ENCODE peak calls at places on chromosomes 4 and X, in nine cellular contexts. E is heart right ventricle; X is NCI-H146; U is substantia nigra; A is astrocyte of the spinal cord; I is PC-3; Y is CD4-positive, alpha-beta T cell; O is amniotic stem cell; G is GDM1. R is an unnamed sample.

GRCh38 chr4:14225683-14226207 is 598.2 kb upstream of the BOD1L1 start:
- DNase-seq in E (no peak), X (peak), U (no peak), A (no peak), I (peak), Y (no peak), O (no peak), G (no peak), R (no peak)

GRCh38 chr4:8090312-8090711 is 68.3 kb downstream of the ABLIM2 start:
- DNase-seq in E (no peak), X (no peak), U (no peak), A (peak), I (peak), Y (no peak), O (no peak), G (no peak), R (peak)

GRCh38 chrX:110277609-110278008 is 40.3 kb downstream of the AMMECR1 start:
- DNase-seq in E (no peak), X (no peak), U (no peak), A (no peak), I (peak), Y (no peak), O (no peak), G (no peak), R (no peak)

GRCh38 chrX:46812445-46812844 is 24.4 kb upstream of the RP2 start:
- DNase-seq in E (no peak), X (peak), U (no peak), A (no peak), I (peak), Y (no peak), O (no peak), G (no peak), R (no peak)

GRCh38 chr4:15327311-15328298 is 100.2 kb upstream of the C1QTNF7 start:
- DNase-seq in E (no peak), X (no peak), U (no peak), A (peak), I (no peak), Y (no peak), O (peak), G (no peak), R (no peak)

GRCh38 chr4:85280963-85281362 is 194.0 kb upstream of the ARHGAP24 start:
- DNase-seq in E (no peak), X (no peak), U (no peak), A (no peak), I (no peak), Y (no peak), O (no peak), G (no peak), R (no peak)

GRCh38 chr4:145865274-145865941 is 73.2 kb downstream of the ZNF827 start:
- DNase-seq in E (no peak), X (no peak), U (no peak), A (no peak), I (no peak), Y (no peak), O (no peak), G (no peak), R (no peak)

GRCh38 chr4:35970366-35970960 is 273.9 kb downstream of the ARAP2 start:
- DNase-seq in E (no peak), X (no peak), U (no peak), A (no peak), I (no peak), Y (no peak), O (no peak), G (no peak), R (no peak)

GRCh38 chrX:141415889-141416288 is 168.6 kb downstream of the SPANXA1 start:
- DNase-seq in E (no peak), X (no peak), U (no peak), A (no peak), I (no peak), Y (no peak), O (no peak), G (no peak), R (no peak)

GRCh38 chr4:121408-122084 is 2.8 kb upstream of the ZNF718 start:
- DNase-seq in E (no peak), X (no peak), U (no peak), A (no peak), I (no peak), Y (no peak), O (no peak), G (peak), R (no peak)

GRCh38 chrX:24494544-24495113 is 29.5 kb downstream of the PDK3 start:
- DNase-seq in E (no peak), X (no peak), U (no peak), A (peak), I (peak), Y (no peak), O (no peak), G (peak), R (no peak)

GRCh38 chr4:98481167-98481566 is 177.2 kb downstream of the TSPAN5 start:
- DNase-seq in E (no peak), X (no peak), U (peak), A (no peak), I (no peak), Y (no peak), O (no peak), G (no peak), R (no peak)

GRCh38 chrX:49037883-49038475 is 5.2 kb downstream of the TFE3 start:
- DNase-seq in E (no peak), X (no peak), U (no peak), A (peak), I (peak), Y (no peak), O (no peak), G (no peak), R (no peak)

R was measured in glomerular endothelial cell.